ENCODE peak calls at places on chromosome 1, in nine cellular contexts. Q is neuronal stem cell; N is LoVo; H is T-helper 2 cell treated with Interferon-gamma antibody and Interleukin-4, amounts not matched to agents 5 μg/mL and 100 μg/mL, for 36 hours; A is kidney tubule cell; C is globus pallidus; U is activated T-helper 1 cell treated with Interleukin-2 at 50 U/mL for 16 hours; B is hypothalamus; J is Kasumi-1. E is an unnamed sample.

GRCh38 chr1:153968000-153968363 is 280 bp downstream of the CREB3L4 start:
- DNase-seq in Q (no peak), N (no peak), H (no peak), A (no peak), C (no peak), U (no peak), B (no peak), J (no peak), E (no peak)

GRCh38 chr1:232012773-232013386 is 386.3 kb downstream of the DISC1 start:
- DNase-seq in Q (no peak), N (no peak), H (no peak), A (no peak), C (peak), U (no peak), B (no peak), J (peak), E (peak)

GRCh38 chr1:32013386-32014198 is at the start of gene KHDRBS1:
- DNase-seq in Q (peak), N (peak), H (peak), A (peak), C (peak), U (peak), B (peak), J (peak), E (peak)

GRCh38 chr1:201145132-201145531 is 9.1 kb downstream of the TMEM9 start:
- DNase-seq in Q (no peak), N (no peak), H (no peak), A (no peak), C (no peak), U (no peak), B (no peak), J (no peak), E (no peak)

GRCh38 chr1:61310057-61310456 is 227.7 kb downstream of the NFIA start:
- DNase-seq in Q (no peak), N (no peak), H (no peak), A (no peak), C (no peak), U (no peak), B (no peak), J (no peak), E (no peak)

GRCh38 chr1:14894811-14895524 is 258.6 kb upstream of the TMEM51 start:
- DNase-seq in Q (no peak), N (no peak), H (no peak), A (peak), C (peak), U (no peak), B (peak), J (no peak), E (no peak)

GRCh38 chr1:40877681-40878080 is 15.5 kb upstream of the CITED4 start:
- DNase-seq in Q (no peak), N (peak), H (no peak), A (peak), C (peak), U (no peak), B (no peak), J (peak), E (peak)

GRCh38 chr1:48741380-48741779 is 35.3 kb downstream of the BEND5 start:
- DNase-seq in Q (no peak), N (no peak), H (no peak), A (no peak), C (no peak), U (no peak), B (no peak), J (no peak), E (no peak)

GRCh38 chr1:87030740-87031400 is 116.4 kb downstream of the HS2ST1 start:
- DNase-seq in Q (no peak), N (no peak), H (no peak), A (no peak), C (no peak), U (no peak), B (no peak), J (no peak), E (no peak)

E was measured in pulmonary artery endothelial cell.